ENCODE peak calls at places on chromosome X, in seven cellular contexts. E is H9, T is mesendoderm, G is IMR-90, M is mesenchymal stem cell, U is H1, K is trophoblast cell. N is an unnamed sample.

GRCh38 chrX:153061732-153062131 is 5.5 kb downstream of the PNMA3 start:
- DNase-seq in E (no peak), T (no peak), G (peak; percentile 55), M (peak; percentile 41), U (no peak), K (no peak), N (no peak)

GRCh38 chrX:22399793-22400192 is 127.1 kb downstream of the CBLL2 start:
- DNase-seq in E (no peak), T (no peak), G (peak; percentile 77), M (peak; percentile 28), U (no peak), K (peak; percentile 10), N (no peak)

GRCh38 chrX:97685753-97686152 is 802.0 kb downstream of the RPA4 start:
- DNase-seq in E (no peak), T (peak; percentile 14), G (peak; percentile 40), M (peak; percentile 29), U (no peak), K (peak; percentile 7), N (no peak)

GRCh38 chrX:12779534-12779933 is 11.7 kb upstream of the PRPS2 start:
- DNase-seq in E (no peak), T (peak; percentile 8), G (no peak), M (peak; percentile 4), U (no peak), K (no peak), N (no peak)

GRCh38 chrX:142068365-142068764 is 136.7 kb downstream of the MAGEC2 start:
- DNase-seq in E (no peak), T (no peak), G (no peak), M (no peak), U (no peak), K (no peak), N (no peak)

GRCh38 chrX:13473666-13474516 is 95.5 kb upstream of the EGFL6 start:
- DNase-seq in E (no peak), T (no peak), G (peak; percentile 40), M (no peak), U (no peak), K (no peak), N (no peak)

GRCh38 chrX:47200385-47201150 is 6.9 kb downstream of the UBA1 start:
- DNase-seq in E (no peak), T (peak; percentile 65), G (peak; percentile 65), M (no peak), U (no peak), K (no peak), N (no peak)

GRCh38 chrX:139126493-139126892 is 404.0 kb upstream of the F9 start:
- DNase-seq in E (peak; percentile 62), T (peak; percentile 86), G (no peak), M (no peak), U (peak; percentile 13), K (no peak), N (peak; percentile 24)

GRCh38 chrX:11059923-11060322 is 51.2 kb upstream of the HCCS start:
- DNase-seq in E (no peak), T (peak; percentile 1), G (peak; percentile 35), M (peak; percentile 4), U (no peak), K (no peak), N (no peak)

GRCh38 chrX:110418857-110419249 is 60.2 kb downstream of the RTL9 start:
- DNase-seq in E (no peak), T (no peak), G (peak; percentile 86), M (peak; percentile 80), U (no peak), K (no peak), N (no peak)

GRCh38 chrX:154748712-154749339 is 2.1 kb downstream of the GAB3 start:
- DNase-seq in E (no peak), T (peak; percentile 60), G (peak; percentile 50), M (peak; percentile 68), U (no peak), K (peak; percentile 56), N (peak; percentile 23)

DNA sequence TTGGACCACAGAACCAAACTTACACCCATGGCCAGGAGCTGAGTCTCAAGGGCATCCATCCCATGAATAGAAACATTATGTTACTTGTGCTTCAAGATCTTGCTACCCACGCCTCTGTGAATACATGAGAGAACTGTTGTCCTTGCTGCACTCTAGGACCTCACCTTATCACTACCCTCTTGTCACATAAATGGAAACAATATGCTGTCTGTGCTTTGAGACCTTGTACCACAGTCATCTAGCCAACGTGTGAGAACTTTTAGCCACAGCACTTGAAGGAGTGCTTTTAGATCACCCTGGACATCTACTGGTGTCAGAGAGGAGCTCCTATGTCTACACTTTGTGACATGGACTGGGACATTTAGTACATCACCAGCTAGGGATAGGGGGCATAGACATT is 30.7 kb upstream of the HUWE1 start:
- DNase-seq in E (no peak), T (no peak), G (no peak), M (no peak), U (no peak), K (no peak), N (no peak)
- H2BK120ac ChIP-seq in E (no peak overlapping the region), T (no peak overlapping the region), G (no peak overlapping the region), M (no peak overlapping the region), U (no peak overlapping the region), K (no peak overlapping the region), N (no peak overlapping the region)

GRCh38 chrX:119643696-119644095 is 37.5 kb upstream of the NKRF start:
- DNase-seq in E (no peak), T (no peak), G (no peak), M (no peak), U (no peak), K (no peak), N (no peak)
- H3K4me1 ChIP-seq in E (no peaks in the 10 kb centered on the region), T (no peaks in the 10 kb centered on the region), G (no peaks in the 10 kb centered on the region), M (peaks cover 4% of the 10 kb centered on the region), U (no peaks in the 10 kb centered on the region), K (no peaks in the 10 kb centered on the region), N (no peaks in the 10 kb centered on the region)

GRCh38 chrX:54419559-54420302 is 20.5 kb upstream of the TSR2 start:
- DNase-seq in E (no peak), T (no peak), G (no peak), M (no peak), U (no peak), K (no peak), N (no peak)
- H3K27ac ChIP-seq in E (no peak overlapping the region), T (no peak overlapping the region), G (no peak overlapping the region), M (no peak overlapping the region), U (no peak overlapping the region), K (no peak overlapping the region), N (no peak overlapping the region)

GRCh38 chrX:69906447-69906846 is 143.3 kb downstream of the AWAT2 start:
- DNase-seq in E (no peak), T (no peak), G (no peak), M (no peak), U (no peak), K (no peak), N (no peak)
- H2BK120ac ChIP-seq in E (no peak overlapping the region), T (no peak overlapping the region), G (no peak overlapping the region), M (no peak overlapping the region), U (no peak overlapping the region), K (no peak overlapping the region), N (no peak overlapping the region)

DNA sequence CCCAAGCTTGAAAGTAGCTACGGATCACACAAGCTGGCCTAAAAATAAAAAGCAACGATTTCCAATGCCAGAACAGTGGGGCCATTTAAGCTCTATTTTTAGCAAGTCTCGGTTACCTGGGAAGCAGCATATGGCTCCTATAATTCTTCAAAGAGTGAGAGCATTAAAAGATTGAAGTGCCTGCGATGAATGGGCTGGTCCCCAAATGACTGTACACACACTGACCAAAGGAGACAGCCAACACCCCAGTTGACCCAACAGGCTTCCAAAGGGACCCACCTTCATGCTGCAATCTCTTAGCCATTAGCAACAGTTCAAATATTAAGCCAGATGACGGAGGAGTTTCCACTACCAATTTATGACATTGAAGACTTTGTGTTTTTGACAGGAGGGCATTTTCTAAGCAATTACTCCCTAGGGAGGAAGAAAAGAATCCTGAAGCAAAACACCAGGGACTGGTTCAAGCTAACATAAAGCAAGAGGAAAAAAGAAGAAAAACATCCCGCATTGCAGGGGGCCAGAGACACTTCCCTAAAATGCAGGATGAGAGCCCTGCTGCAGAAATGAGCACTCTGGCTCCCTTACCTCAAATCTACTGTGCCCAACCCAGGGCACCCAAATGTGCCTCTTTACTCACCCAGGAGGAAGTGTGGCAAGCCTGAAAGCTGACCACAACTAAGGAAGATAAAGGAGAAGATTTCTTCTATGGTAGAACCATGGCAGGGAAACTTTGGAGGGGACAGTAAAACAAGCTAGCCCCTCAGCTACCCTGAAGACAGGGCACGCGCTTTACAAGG is 21.6 kb downstream of the SH3KBP1 start:
- DNase-seq in E (no peak), T (no peak), G (no peak), M (no peak), U (no peak), K (no peak), N (no peak)
- H3K4me1 ChIP-seq in E (no peaks in the 10 kb centered on the region), T (no peaks in the 10 kb centered on the region), G (peaks cover 13% of the 10 kb centered on the region), M (peaks cover 3% of the 10 kb centered on the region), U (peaks cover 12% of the 10 kb centered on the region), K (no peaks in the 10 kb centered on the region), N (no peaks in the 10 kb centered on the region)

GRCh38 chrX:73577368-73577767 is 14.4 kb downstream of the CHIC1 start:
- DNase-seq in E (no peak), T (peak; percentile 39), G (peak; percentile 75), M (peak; percentile 79), U (no peak), K (no peak), N (peak; percentile 21)

DNA sequence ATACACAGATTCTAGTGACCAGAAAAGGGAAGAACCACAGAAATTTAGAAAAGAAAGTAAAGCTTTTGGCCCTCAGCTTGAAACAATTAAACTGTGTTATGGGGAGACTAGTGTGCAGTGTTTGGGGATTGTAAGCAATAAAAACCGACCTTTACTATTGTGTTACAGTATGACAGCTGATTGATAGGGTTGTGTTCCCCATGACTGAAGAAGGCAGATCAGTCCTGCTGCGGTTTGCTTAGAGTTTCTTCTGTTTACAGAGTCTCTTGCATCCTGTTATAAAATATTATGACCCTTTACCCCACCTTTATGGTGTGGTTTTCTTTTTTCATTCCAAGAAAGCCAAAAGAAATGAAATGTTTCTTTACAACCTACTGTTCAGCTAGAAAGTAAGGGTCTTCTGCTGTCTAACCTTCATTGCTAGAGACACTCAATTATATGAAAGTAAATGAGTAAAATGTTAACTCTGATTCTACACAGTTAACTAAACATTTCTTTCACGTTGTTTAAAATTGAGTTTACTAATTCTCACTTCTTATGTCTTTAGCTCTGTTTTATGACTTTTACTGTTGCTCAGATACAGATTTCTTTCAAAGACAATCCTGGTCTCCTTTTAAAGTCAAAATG is 18.1 kb downstream of the CHIC1 start:
- DNase-seq in E (no peak), T (no peak), G (no peak), M (no peak), U (no peak), K (no peak), N (no peak)
- H3K27ac ChIP-seq in E (no peak overlapping the region), T (no peak overlapping the region), G (no peak overlapping the region), M (no peak overlapping the region), U (no peak overlapping the region), K (no peak overlapping the region), N (no peak overlapping the region)

GRCh38 chrX:17072726-17073125 is 126.3 kb downstream of the REPS2 start:
- DNase-seq in E (no peak), T (no peak), G (no peak), M (no peak), U (no peak), K (no peak), N (no peak)
- H2BK120ac ChIP-seq in E (no peak overlapping the region), T (no peak overlapping the region), G (no peak overlapping the region), M (no peak overlapping the region), U (no peak overlapping the region), K (no peak overlapping the region), N (no peak overlapping the region)

N was measured in neuronal stem cell.